ENCODE peak calls at places on chromosomes 7 and 10, in four cellular contexts. E is spleen, Y is H9, G is mammary epithelial cell. C is an unnamed sample.

GRCh38 chr7:139078399-139078798 is 31.1 kb downstream of the ZC3HAV1 start:
- DNase-seq in E (no peak), Y (no peak), G (no peak), C (no peak)

GRCh38 chr10:132113766-132114365 is 48.1 kb downstream of the JAKMIP3 start:
- DNase-seq in E (peak; percentile 47), Y (no peak), G (no peak), C (no peak)

GRCh38 chr10:72976886-72977285 is 22.3 kb upstream of the PLA2G12B start:
- DNase-seq in E (no peak), Y (no peak), G (no peak), C (no peak)

GRCh38 chr10:124155781-124156401 is 62.5 kb upstream of the CHST15 start:
- DNase-seq in E (peak; percentile 69), Y (no peak), G (no peak), C (peak; percentile 72)

GRCh38 chr10:59362184-59362966 is at the start of gene FAM13C:
- DNase-seq in E (peak; percentile 82), Y (peak; percentile 85), G (peak; percentile 54), C (peak; percentile 11)

GRCh38 chr7:64887756-64888508 is 15.1 kb upstream of the ZNF273 start:
- DNase-seq in E (no peak), Y (peak; percentile 62), G (no peak), C (no peak)

GRCh38 chr7:80335473-80336232 is 176.2 kb downstream of the GNAT3 start:
- DNase-seq in E (no peak), Y (no peak), G (no peak), C (no peak)

GRCh38 chr7:74453321-74454011 is at the start of gene GTF2IRD1:
- DNase-seq in E (no peak), Y (peak; percentile 73), G (peak; percentile 65), C (peak; percentile 27)

GRCh38 chr7:148149730-148150129 is 440.8 kb upstream of the C7orf33 start:
- DNase-seq in E (no peak), Y (no peak), G (no peak), C (no peak)

GRCh38 chr7:18890885-18891621 is 226.4 kb downstream of the TWIST1 start:
- DNase-seq in E (no peak), Y (no peak), G (no peak), C (no peak)

GRCh38 chr10:6912424-6912823 is 332.3 kb upstream of the PRKCQ start:
- DNase-seq in E (no peak), Y (no peak), G (peak; percentile 92), C (no peak)

GRCh38 chr7:46557295-46557711 is 636.2 kb upstream of the IGFBP3 start:
- DNase-seq in E (no peak), Y (no peak), G (no peak), C (no peak)

GRCh38 chr7:147249956-147250355 is 1133.4 kb downstream of the CNTNAP2 start:
- DNase-seq in E (no peak), Y (no peak), G (no peak), C (no peak)

GRCh38 chr10:1392127-1392526 is 335.9 kb downstream of the WDR37 start:
- DNase-seq in E (no peak), Y (no peak), G (no peak), C (no peak)

GRCh38 chr10:90862908-90863514 is 5.2 kb upstream of the HTR7 start:
- DNase-seq in E (no peak), Y (no peak), G (peak; percentile 35), C (no peak)

GRCh38 chr7:19713676-19714075 is 4.8 kb upstream of the POLR1F start:
- DNase-seq in E (no peak), Y (no peak), G (peak; percentile 21), C (no peak)

GRCh38 chr7:81299272-81299671 is 380.4 kb upstream of the SEMA3C start:
- DNase-seq in E (no peak), Y (no peak), G (peak; percentile 97), C (no peak)

GRCh38 chr7:149125864-149126661 is at the start of gene ZNF425:
- DNase-seq in E (peak; percentile 99), Y (peak; percentile 93), G (peak; percentile 92), C (peak; percentile 96)

GRCh38 chr7:51318886-51319579 is 2.4 kb upstream of the COBL start:
- DNase-seq in E (no peak), Y (no peak), G (no peak), C (no peak)

GRCh38 chr7:69932034-69932628 is 333.9 kb downstream of the AUTS2 start:
- DNase-seq in E (no peak), Y (no peak), G (no peak), C (no peak)

GRCh38 chr10:14282271-14282670 is 48.5 kb downstream of the FRMD4A start:
- DNase-seq in E (no peak), Y (no peak), G (peak; percentile 39), C (no peak)

GRCh38 chr7:78218051-78218450 is 419.5 kb downstream of the PHTF2 start:
- DNase-seq in E (no peak), Y (no peak), G (peak; percentile 1), C (no peak)

GRCh38 chr7:128757203-128757602 is 18.0 kb downstream of the CALU start:
- DNase-seq in E (no peak), Y (no peak), G (no peak), C (no peak)

DNA sequence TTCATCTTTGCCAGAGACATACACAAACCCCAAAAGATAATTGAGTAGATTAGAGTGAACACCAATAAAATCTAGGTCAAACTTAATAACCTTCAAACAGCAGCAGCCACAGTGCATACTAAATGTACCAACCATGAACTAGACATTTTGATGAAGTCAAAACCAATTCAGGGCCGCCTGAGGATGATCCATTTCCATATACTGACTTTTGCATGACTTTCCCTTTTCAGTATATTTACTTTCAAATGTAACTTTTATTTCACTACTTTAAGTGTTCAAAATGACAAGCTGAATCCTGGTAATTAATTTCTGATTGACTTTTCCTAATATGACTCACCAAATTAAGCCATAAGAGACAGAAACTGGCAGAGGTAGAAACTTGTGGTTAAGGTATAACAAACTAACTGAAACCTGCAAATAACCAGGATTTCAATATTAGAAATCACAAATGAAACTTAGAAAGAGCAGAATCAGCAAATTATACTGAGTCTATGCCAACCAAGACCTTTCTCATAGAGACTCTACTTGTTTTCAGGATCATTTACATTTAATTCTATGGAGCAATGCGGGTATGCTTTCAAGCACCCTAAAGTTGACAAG is 171.9 kb upstream of the LRRN3 start:
- DNase-seq in E (no peak), Y (no peak), G (peak; percentile 6), C (no peak)
- TF ChIP-seq CTCF in E (no peak), Y (no peak), G (no peak), C (no peak)

GRCh38 chr7:360454-361100 is 70.6 kb downstream of the FOXL3 start:
- DNase-seq in E (peak; percentile 62), Y (no peak), G (no peak), C (no peak)

GRCh38 chr7:364536-364935 is 74.6 kb downstream of the FOXL3 start:
- DNase-seq in E (peak; percentile 40), Y (no peak), G (no peak), C (no peak)

GRCh38 chr7:361680-362415 is 71.9 kb downstream of the FOXL3 start:
- DNase-seq in E (peak; percentile 28), Y (no peak), G (no peak), C (no peak)

GRCh38 chr7:363626-364025 is 73.7 kb downstream of the FOXL3 start:
- DNase-seq in E (peak; percentile 71), Y (no peak), G (no peak), C (no peak)

DNA sequence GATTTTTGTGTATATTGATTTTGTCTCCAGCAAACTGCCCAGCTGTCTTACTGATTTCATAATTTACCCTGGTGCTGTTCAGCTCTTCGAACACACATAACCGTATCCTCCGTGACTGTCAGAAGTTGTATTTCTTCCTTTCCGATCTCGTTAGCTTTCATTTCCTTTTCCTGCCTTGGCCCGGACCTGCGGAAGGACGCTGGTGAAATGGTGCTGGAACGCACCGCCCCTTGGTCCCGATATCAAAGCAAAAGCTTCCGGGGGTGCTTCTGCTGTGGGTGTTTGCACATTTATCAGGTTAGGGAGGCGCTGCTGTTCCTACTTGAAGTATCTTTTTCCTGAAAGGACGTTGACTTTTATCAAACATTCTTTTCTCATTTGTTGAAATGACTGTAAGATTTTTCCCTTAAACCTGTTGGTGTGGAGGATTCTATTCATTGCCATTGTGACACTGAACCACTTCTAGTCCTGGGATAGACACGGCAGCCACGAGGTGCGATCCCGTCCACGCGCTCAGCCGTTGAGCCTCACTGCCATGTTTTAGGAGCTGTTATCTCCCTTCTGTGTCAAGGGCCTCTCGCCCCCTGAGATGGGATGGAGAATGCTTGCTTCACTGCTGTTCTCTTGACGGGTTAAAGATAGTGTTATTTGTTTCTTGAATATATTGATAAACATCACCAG is 72.6 kb downstream of the FOXL3 start:
- DNase-seq in E (peak; percentile 82), Y (no peak), G (no peak), C (no peak)
- H3K4me1 ChIP-seq in E (peaks cover 66% of the 10 kb centered on the region), Y (no peaks in the 10 kb centered on the region), G (peaks cover 20% of the 10 kb centered on the region), C (no peaks in the 10 kb centered on the region)

GRCh38 chr10:8296742-8297101 is 242.2 kb downstream of the GATA3 start:
- DNase-seq in E (no peak), Y (no peak), G (no peak), C (no peak)

GRCh38 chr10:8295311-8295710 is 240.8 kb downstream of the GATA3 start:
- DNase-seq in E (no peak), Y (no peak), G (no peak), C (no peak)

GRCh38 chr10:8297951-8298350 is 243.5 kb downstream of the GATA3 start:
- DNase-seq in E (no peak), Y (no peak), G (no peak), C (no peak)

GRCh38 chr10:8296090-8296741 is 241.7 kb downstream of the GATA3 start:
- DNase-seq in E (no peak), Y (peak; percentile 72), G (no peak), C (no peak)

DNA sequence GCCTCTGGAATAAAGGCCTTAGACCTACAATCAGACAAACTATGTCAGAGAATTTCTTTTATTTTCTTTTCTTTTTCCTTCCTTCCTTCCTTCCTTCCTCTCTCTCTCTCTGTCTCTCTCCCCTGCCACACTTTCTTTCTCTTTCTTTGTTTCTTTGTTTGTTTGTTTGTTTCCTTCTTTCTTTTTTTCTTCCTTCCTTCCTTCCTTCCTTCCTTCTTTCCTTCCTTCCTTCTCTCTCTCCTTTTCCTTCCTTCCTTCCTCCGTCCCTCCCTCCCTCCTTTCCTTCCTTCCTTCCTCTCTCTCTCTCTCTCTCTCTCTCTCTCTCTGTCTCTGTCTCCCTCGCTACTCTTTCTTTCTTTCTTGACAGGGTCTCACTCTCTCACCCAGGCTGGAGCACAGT is 242.6 kb downstream of the GATA3 start:
- DNase-seq in E (no peak), Y (no peak), G (no peak), C (no peak)
- H3K27ac ChIP-seq in E (no peak overlapping the region), Y (no peak overlapping the region), G (no peak overlapping the region), C (no peak overlapping the region)

DNA sequence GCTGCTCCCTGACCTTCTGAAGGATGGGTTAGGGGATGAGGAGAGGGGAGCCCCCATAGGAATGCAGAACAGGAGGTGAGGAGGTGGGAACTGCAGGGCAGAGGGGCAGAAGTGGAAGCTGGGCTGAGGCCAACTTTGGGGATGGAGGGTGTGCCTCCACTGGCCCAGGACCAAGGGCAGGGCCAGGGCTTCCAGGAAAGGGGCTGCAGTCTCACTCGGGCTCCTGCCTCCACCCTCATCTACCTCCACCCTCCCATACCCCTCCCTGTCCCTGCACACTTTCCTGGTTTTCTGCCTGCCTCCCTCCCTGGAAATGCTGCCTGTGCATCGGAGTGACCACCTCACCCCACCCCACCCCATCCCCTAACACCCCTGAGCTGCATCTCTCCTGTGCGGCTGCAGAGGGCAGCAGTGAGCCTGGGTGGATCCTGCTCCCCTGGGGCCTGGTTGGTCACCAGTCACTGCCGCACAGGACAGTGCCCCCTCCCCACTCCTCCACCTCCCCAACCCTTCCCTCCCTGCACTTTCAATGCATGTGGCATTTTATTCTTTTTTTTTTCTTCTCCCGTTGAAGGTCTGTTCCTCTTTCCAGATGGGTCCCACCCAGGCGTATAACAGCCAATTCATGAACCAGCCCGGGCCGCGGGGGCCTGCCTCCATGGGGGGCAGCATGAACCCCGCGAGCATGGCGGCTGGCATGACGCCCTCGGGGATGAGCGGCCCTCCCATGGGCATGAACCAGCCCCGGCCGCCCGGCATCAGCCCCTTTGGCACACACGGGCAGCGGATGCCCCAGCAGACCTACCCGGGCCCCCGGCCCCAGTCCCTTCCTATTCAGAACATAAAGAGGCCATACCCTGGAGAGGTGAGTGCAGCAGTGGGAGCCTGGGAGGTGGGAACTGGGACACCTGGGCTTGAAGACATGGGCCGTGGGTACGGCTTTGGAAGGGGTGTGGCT is 54.2 kb upstream of the PPIF start:
- DNase-seq in E (peak; percentile 88), Y (peak; percentile 61), G (no peak), C (no peak)
- TF ChIP-seq CTCF in E (peak; percentile 73), Y (peak; percentile 68), G (peak; percentile 69), C (no peak)

C was measured in ascending aorta.